ENCODE peak calls at places on chromosomes 3 and 15, in seven cellular contexts. I is HTR-8/SVneo; F is activated naive CD4-positive, alpha-beta T cell; B is activated CD4-positive, alpha-beta T cell treated with anti-CD3 and anti-CD28 coated beads, Interleukin-2, amount 50 U/mL, for 1 hour; P is AG08396; R is neuronal stem cell; M is stimulated activated CD4-positive, alpha-beta T cell treated with anti-CD3 and anti-CD28 coated beads, TNF-alpha, amount 100 ng/mL, for 24 hours. O is an unnamed sample.

GRCh38 chr15:89171136-89172072 is 50.0 kb downstream of the RLBP1 start:
- DNase-seq in I (peak), F (no peak), B (peak), P (peak), R (peak), M (no peak), O (peak)

GRCh38 chr15:66075947-66076346 is 177.6 kb downstream of the MEGF11 start:
- DNase-seq in I (no peak), F (no peak), B (no peak), P (no peak), R (no peak), M (no peak), O (no peak)

GRCh38 chr3:21260507-21260906 is 490.5 kb downstream of the ZNF385D start:
- DNase-seq in I (no peak), F (no peak), B (no peak), P (no peak), R (no peak), M (no peak), O (no peak)

GRCh38 chr3:51887620-51888019 is 12.2 kb upstream of the IQCF5 start:
- DNase-seq in I (no peak), F (no peak), B (no peak), P (no peak), R (no peak), M (no peak), O (no peak)

GRCh38 chr15:40859206-40859851 is 14.7 kb downstream of the RHOV start:
- DNase-seq in I (peak), F (peak), B (peak), P (peak), R (peak), M (peak), O (peak)

GRCh38 chr15:52008698-52009434 is 10.2 kb upstream of the MAPK6 start:
- DNase-seq in I (no peak), F (no peak), B (no peak), P (no peak), R (no peak), M (no peak), O (no peak)

GRCh38 chr15:60003243-60004018 is 680 bp upstream of the FOXB1 start:
- DNase-seq in I (no peak), F (no peak), B (no peak), P (no peak), R (no peak), M (no peak), O (peak)

GRCh38 chr3:197038604-197039003 is 9.0 kb upstream of the MELTF start:
- DNase-seq in I (no peak), F (no peak), B (no peak), P (no peak), R (no peak), M (no peak), O (no peak)

GRCh38 chr15:75174736-75175135 is 26.9 kb upstream of the C15orf39 start:
- DNase-seq in I (no peak), F (no peak), B (no peak), P (no peak), R (no peak), M (no peak), O (no peak)

GRCh38 chr15:31298707-31299172 is 27.9 kb upstream of the KLF13 start:
- DNase-seq in I (no peak), F (no peak), B (no peak), P (no peak), R (no peak), M (no peak), O (no peak)

GRCh38 chr3:187992609-187993008 is 161.3 kb upstream of the LPP start:
- DNase-seq in I (no peak), F (no peak), B (no peak), P (no peak), R (no peak), M (no peak), O (no peak)

GRCh38 chr3:24968076-24968475 is 460.0 kb upstream of the RARB start:
- DNase-seq in I (no peak), F (no peak), B (no peak), P (no peak), R (no peak), M (no peak), O (no peak)

GRCh38 chr15:47186071-47186470 is 531.2 kb upstream of the SEMA6D start:
- DNase-seq in I (no peak), F (no peak), B (no peak), P (no peak), R (no peak), M (no peak), O (no peak)

GRCh38 chr15:43067717-43068461 is 37.9 kb downstream of the UBR1 start:
- DNase-seq in I (no peak), F (no peak), B (no peak), P (peak), R (no peak), M (no peak), O (peak)

GRCh38 chr3:26590919-26591318 is 31.7 kb upstream of the LRRC3B start:
- DNase-seq in I (no peak), F (no peak), B (no peak), P (no peak), R (no peak), M (no peak), O (no peak)

GRCh38 chr3:43181202-43181910 is 75.5 kb upstream of the POMGNT2 start:
- DNase-seq in I (no peak), F (no peak), B (peak), P (no peak), R (no peak), M (peak), O (no peak)

GRCh38 chr3:30401971-30402370 is 204.4 kb upstream of the TGFBR2 start:
- DNase-seq in I (no peak), F (no peak), B (no peak), P (no peak), R (no peak), M (no peak), O (peak)

GRCh38 chr15:68149059-68149458 is 56.1 kb downstream of the CALML4 start:
- DNase-seq in I (peak), F (no peak), B (no peak), P (peak), R (no peak), M (no peak), O (peak)

GRCh38 chr3:97297032-97297431 is 467.5 kb upstream of the ARL6 start:
- DNase-seq in I (no peak), F (no peak), B (no peak), P (no peak), R (no peak), M (no peak), O (no peak)

GRCh38 chr3:149134560-149134959 is 5.1 kb downstream of the HPS3 start:
- DNase-seq in I (no peak), F (no peak), B (no peak), P (no peak), R (no peak), M (no peak), O (peak)

GRCh38 chr3:86958534-86958933 is 32.4 kb downstream of the VGLL3 start:
- DNase-seq in I (no peak), F (no peak), B (no peak), P (peak), R (no peak), M (no peak), O (peak)

GRCh38 chr3:170007031-170007663 is 30.6 kb upstream of the GPR160 start:
- DNase-seq in I (no peak), F (no peak), B (peak), P (peak), R (no peak), M (no peak), O (peak)

GRCh38 chr15:42155546-42156265 is 730 bp downstream of the PLA2G4F start:
- DNase-seq in I (no peak), F (no peak), B (no peak), P (no peak), R (no peak), M (no peak), O (no peak)

GRCh38 chr3:64340636-64341240 is 115.5 kb upstream of the PRICKLE2 start:
- DNase-seq in I (peak), F (no peak), B (no peak), P (peak), R (no peak), M (no peak), O (peak)

GRCh38 chr15:91408476-91409076 is 308.5 kb downstream of the SV2B start:
- DNase-seq in I (no peak), F (no peak), B (no peak), P (peak), R (no peak), M (no peak), O (peak)

GRCh38 chr3:49456417-49456816 is 13.7 kb upstream of the DAG1 start:
- DNase-seq in I (no peak), F (no peak), B (no peak), P (peak), R (no peak), M (no peak), O (no peak)

GRCh38 chr3:144407290-144407689 is 435.7 kb downstream of the DIPK2A start:
- DNase-seq in I (no peak), F (no peak), B (no peak), P (no peak), R (no peak), M (no peak), O (no peak)

GRCh38 chr3:123281406-123281805 is 79.7 kb downstream of the SEC22A start:
- DNase-seq in I (no peak), F (no peak), B (no peak), P (no peak), R (no peak), M (no peak), O (no peak)

GRCh38 chr3:52524752-52525661 is 8.7 kb downstream of the NT5DC2 start:
- DNase-seq in I (no peak), F (no peak), B (no peak), P (no peak), R (no peak), M (no peak), O (no peak)

O was measured in Daoy.